ENCODE peak calls at places on chromosomes 11 and 22, in six cellular contexts. N is Calu3, I is SW 1271, J is body of pancreas, P is A172, R is germinal center. Z is an unnamed sample.
A peak's percentile ranks its signal among the peaks of the same experiment; 100 is the strongest.

GRCh38 chr11:132531921-132532320 is 1000.4 kb downstream of the OPCML start:
- DNase-seq in N (no peak), I (no peak), J (no peak), P (peak; percentile 1), R (no peak), Z (no peak)

GRCh38 chr22:45562102-45562501 is 59.4 kb downstream of the FBLN1 start:
- DNase-seq in N (no peak), I (no peak), J (no peak), P (no peak), R (no peak), Z (no peak)

GRCh38 chr11:5931061-5931460 is 11.0 kb upstream of the OR56A3 start:
- DNase-seq in N (no peak), I (no peak), J (no peak), P (no peak), R (no peak), Z (no peak)

GRCh38 chr11:121829159-121829643 is 286.8 kb downstream of the BLID start:
- DNase-seq in N (no peak), I (peak; percentile 82), J (no peak), P (peak; percentile 61), R (no peak), Z (peak; percentile 5)

GRCh38 chr11:86746509-86746908 is 53.8 kb upstream of the PRSS23 start:
- DNase-seq in N (no peak), I (no peak), J (no peak), P (no peak), R (no peak), Z (no peak)

GRCh38 chr11:19867064-19867463 is 154.4 kb downstream of the NAV2 start:
- DNase-seq in N (no peak), I (no peak), J (no peak), P (no peak), R (no peak), Z (no peak)

GRCh38 chr22:45878051-45878764 is 98.8 kb downstream of the WNT7B start:
- DNase-seq in N (no peak), I (no peak), J (no peak), P (no peak), R (no peak), Z (no peak)

GRCh38 chr22:33030923-33031525 is 27.2 kb downstream of the SYN3 start:
- DNase-seq in N (no peak), I (no peak), J (no peak), P (no peak), R (no peak), Z (no peak)

GRCh38 chr11:72491001-72491400 is 56.7 kb upstream of the CLPB start:
- DNase-seq in N (no peak), I (no peak), J (no peak), P (no peak), R (no peak), Z (no peak)

GRCh38 chr11:47587733-47588326 is 1.4 kb downstream of the FAM180B start:
- DNase-seq in N (no peak), I (no peak), J (no peak), P (no peak), R (no peak), Z (no peak)

GRCh38 chr22:29032584-29032983 is 29.0 kb downstream of the C22orf31 start:
- DNase-seq in N (peak; percentile 42), I (no peak), J (peak; percentile 54), P (peak; percentile 30), R (no peak), Z (no peak)

GRCh38 chr22:23431337-23432072 is 148.6 kb downstream of the IGLL1 start:
- DNase-seq in N (no peak), I (no peak), J (peak; percentile 15), P (peak; percentile 4), R (no peak), Z (no peak)

GRCh38 chr11:69355346-69355940 is 61.5 kb downstream of the MYEOV start:
- DNase-seq in N (no peak), I (no peak), J (no peak), P (no peak), R (no peak), Z (no peak)

GRCh38 chr11:105109353-105109752 is 30.2 kb downstream of the CARD18 start:
- DNase-seq in N (no peak), I (no peak), J (no peak), P (no peak), R (no peak), Z (no peak)

GRCh38 chr11:36672815-36673450 is 74.9 kb upstream of the RAG2 start:
- DNase-seq in N (peak; percentile 7), I (peak; percentile 58), J (peak; percentile 13), P (peak; percentile 48), R (peak; percentile 6), Z (peak; percentile 13)

GRCh38 chr11:108218455-108218854 is 4.0 kb downstream of the NPAT start:
- DNase-seq in N (no peak), I (no peak), J (no peak), P (no peak), R (no peak), Z (no peak)

GRCh38 chr11:121123670-121124069 is 22.6 kb downstream of the TECTA start:
- DNase-seq in N (no peak), I (no peak), J (no peak), P (no peak), R (no peak), Z (no peak)

GRCh38 chr11:110907629-110908028 is 195.4 kb upstream of the ARHGAP20 start:
- DNase-seq in N (peak; percentile 41), I (peak; percentile 42), J (no peak), P (peak; percentile 79), R (no peak), Z (peak; percentile 62)

GRCh38 chr11:16372355-16372754 is 16.0 kb upstream of the SOX6 start:
- DNase-seq in N (no peak), I (no peak), J (no peak), P (no peak), R (no peak), Z (no peak)

GRCh38 chr11:8787372-8787771 is 104.8 kb downstream of the RPL27A start:
- DNase-seq in N (no peak), I (no peak), J (peak; percentile 44), P (no peak), R (no peak), Z (no peak)

GRCh38 chr11:11297578-11297977 is 55.5 kb downstream of the CSNK2A3 start:
- DNase-seq in N (no peak), I (no peak), J (no peak), P (no peak), R (no peak), Z (no peak)

GRCh38 chr11:66478823-66479740 is 1.2 kb upstream of the DPP3 start:
- DNase-seq in N (peak; percentile 42), I (no peak), J (peak; percentile 57), P (peak; percentile 22), R (peak; percentile 73), Z (no peak)

GRCh38 chr11:15233386-15233785 is 118.7 kb downstream of the INSC start:
- DNase-seq in N (no peak), I (no peak), J (no peak), P (no peak), R (peak; percentile 58), Z (no peak)

GRCh38 chr11:2860636-2861035 is 24.9 kb downstream of the CDKN1C start:
- DNase-seq in N (peak; percentile 63), I (no peak), J (no peak), P (peak; percentile 81), R (no peak), Z (no peak)

GRCh38 chr11:46513934-46514342 is 79.9 kb downstream of the AMBRA1 start:
- DNase-seq in N (no peak), I (no peak), J (peak; percentile 58), P (no peak), R (no peak), Z (peak; percentile 86)

GRCh38 chr11:135075740-135076139 is 663.7 kb upstream of the B3GAT1 start:
- DNase-seq in N (peak; percentile 56), I (no peak), J (peak; percentile 66), P (peak; percentile 1), R (no peak), Z (peak; percentile 5)

GRCh38 chr11:8719260-8720190 is 36.9 kb downstream of the RPL27A start:
- DNase-seq in N (peak; percentile 48), I (peak; percentile 79), J (peak; percentile 19), P (peak; percentile 99), R (no peak), Z (peak; percentile 66)

GRCh38 chr22:17827466-17827865 is 53.2 kb upstream of the BID start:
- DNase-seq in N (no peak), I (no peak), J (no peak), P (no peak), R (no peak), Z (no peak)

GRCh38 chr22:36921309-36922096 is 8.1 kb downstream of the CSF2RB start:
- DNase-seq in N (no peak), I (no peak), J (no peak), P (no peak), R (peak; percentile 46), Z (no peak)

GRCh38 chr11:59040607-59041006 is 45.5 kb upstream of the GLYATL1B start:
- DNase-seq in N (no peak), I (no peak), J (peak; percentile 20), P (no peak), R (no peak), Z (no peak)

GRCh38 chr11:28114731-28115130 is 6.5 kb downstream of the METTL15 start:
- DNase-seq in N (no peak), I (no peak), J (no peak), P (no peak), R (no peak), Z (no peak)

GRCh38 chr11:12117200-12117995 is 7.0 kb downstream of the MICAL2 start:
- DNase-seq in N (no peak), I (no peak), J (no peak), P (no peak), R (no peak), Z (no peak)

GRCh38 chr11:36376315-36376887 is 80.3 kb downstream of the PRR5L start:
- DNase-seq in N (no peak), I (no peak), J (no peak), P (peak; percentile 39), R (no peak), Z (no peak)

GRCh38 chr11:70233511-70233919 is 30.4 kb downstream of the FADD start:
- DNase-seq in N (peak; percentile 86), I (peak; percentile 73), J (no peak), P (peak; percentile 99), R (no peak), Z (peak; percentile 95)

GRCh38 chr11:86719781-86720463 is 47.5 kb upstream of the ME3 start:
- DNase-seq in N (no peak), I (peak; percentile 97), J (no peak), P (peak; percentile 93), R (no peak), Z (peak; percentile 93)

GRCh38 chr11:134797411-134798089 is 385.5 kb upstream of the B3GAT1 start:
- DNase-seq in N (no peak), I (no peak), J (no peak), P (no peak), R (no peak), Z (no peak)

GRCh38 chr11:68379216-68379615 is 66.8 kb downstream of the LRP5 start:
- DNase-seq in N (no peak), I (no peak), J (no peak), P (no peak), R (no peak), Z (no peak)

GRCh38 chr11:84165139-84165538 is 879.0 kb upstream of the CCDC90B start:
- DNase-seq in N (no peak), I (no peak), J (no peak), P (no peak), R (no peak), Z (no peak)